ENCODE peak calls at places on chromosomes 5 and 9, in eight cellular contexts. L, C, F, Q, B, H, O and R are unnamed samples.

GRCh38 chr9:130432362-130432761 is 12.4 kb upstream of the ASS1 start:
- DNase-seq in L (no peak), C (no peak), F (no peak), Q (no peak), B (no peak), H (no peak), O (no peak), R (no peak)

GRCh38 chr9:2117527-2117926 is 102.4 kb downstream of the SMARCA2 start:
- DNase-seq in L (no peak), C (no peak), F (no peak), Q (no peak), B (no peak), H (no peak), O (no peak), R (no peak)

GRCh38 chr5:42396111-42396510 is 27.1 kb upstream of the GHR start:
- DNase-seq in L (no peak), C (no peak), F (no peak), Q (no peak), B (no peak), H (no peak), O (no peak), R (no peak)

GRCh38 chr9:105168935-105169334 is 75.5 kb upstream of the SLC44A1 start:
- DNase-seq in L (no peak), C (no peak), F (no peak), Q (no peak), B (no peak), H (no peak), O (peak; percentile 71), R (no peak)

GRCh38 chr5:39427225-39427624 is 2.4 kb upstream of the DAB2 start:
- DNase-seq in L (peak; percentile 37), C (no peak), F (peak; percentile 77), Q (no peak), B (no peak), H (no peak), O (peak; percentile 61), R (no peak)

GRCh38 chr5:95913663-95914062 is 48.0 kb downstream of the ELL2 start:
- DNase-seq in L (no peak), C (no peak), F (no peak), Q (no peak), B (peak; percentile 19), H (no peak), O (no peak), R (no peak)

GRCh38 chr5:97478513-97478912 is 295.5 kb upstream of the RIOK2 start:
- DNase-seq in L (no peak), C (no peak), F (no peak), Q (no peak), B (no peak), H (no peak), O (no peak), R (no peak)

GRCh38 chr9:81635526-81636279 is 53.6 kb downstream of the TLE1 start:
- DNase-seq in L (peak; percentile 36), C (no peak), F (no peak), Q (no peak), B (no peak), H (no peak), O (peak; percentile 87), R (no peak)

GRCh38 chr5:14086261-14086660 is 56.9 kb upstream of the TRIO start:
- DNase-seq in L (no peak), C (no peak), F (peak; percentile 75), Q (no peak), B (no peak), H (no peak), O (no peak), R (no peak)

GRCh38 chr9:109520475-109521132 is 22.5 kb upstream of the PTPN3 start:
- DNase-seq in L (peak; percentile 72), C (peak; percentile 34), F (peak; percentile 66), Q (peak; percentile 60), B (peak; percentile 80), H (no peak), O (peak; percentile 94), R (no peak)

GRCh38 chr9:136354592-136355085 is 8.9 kb downstream of the DNLZ start:
- DNase-seq in L (peak; percentile 93), C (no peak), F (peak; percentile 16), Q (no peak), B (no peak), H (no peak), O (peak; percentile 57), R (no peak)

GRCh38 chr5:145465487-145466263 is 369.5 kb downstream of the PRELID2 start:
- DNase-seq in L (no peak), C (no peak), F (no peak), Q (no peak), B (no peak), H (no peak), O (no peak), R (no peak)

GRCh38 chr5:14512574-14512973 is 69.0 kb upstream of the OTULINL start:
- DNase-seq in L (no peak), C (no peak), F (no peak), Q (no peak), B (no peak), H (no peak), O (no peak), R (no peak)